ENCODE peak calls at places on chromosomes 12 and 14, in eight cellular contexts. G is ovary, T is GM13977, C is GM20000, Y is progenitor cell of endocrine pancreas, R is WERI-Rb-1, H is breast epithelium, Z is psoas muscle. E is an unnamed sample.

GRCh38 chr14:64293976-64294671 is at the start of gene ESR2:
- DNase-seq in G (peak), T (peak), C (peak), Y (peak), R (peak), H (no peak), Z (no peak), E (peak)

GRCh38 chr12:49671051-49671765 is 36.0 kb downstream of the FMNL3 start:
- DNase-seq in G (no peak), T (no peak), C (no peak), Y (no peak), R (no peak), H (no peak), Z (no peak), E (no peak)

GRCh38 chr12:20489645-20490044 is 121.3 kb downstream of the PDE3A start:
- DNase-seq in G (no peak), T (no peak), C (no peak), Y (no peak), R (no peak), H (no peak), Z (no peak), E (no peak)

GRCh38 chr12:123614531-123614930 is 12.6 kb downstream of the DDX55 start:
- DNase-seq in G (no peak), T (no peak), C (no peak), Y (no peak), R (no peak), H (no peak), Z (no peak), E (no peak)

GRCh38 chr12:55915481-55915856 is 12.2 kb downstream of the PYM1 start:
- DNase-seq in G (no peak), T (no peak), C (no peak), Y (no peak), R (no peak), H (no peak), Z (no peak), E (no peak)

GRCh38 chr12:104790296-104791125 is 167.6 kb downstream of the SLC41A2 start:
- DNase-seq in G (peak), T (peak), C (peak), Y (peak), R (peak), H (no peak), Z (peak), E (no peak)

GRCh38 chr12:130716918-130717306 is 813 bp upstream of the RIMBP2 start:
- DNase-seq in G (no peak), T (no peak), C (no peak), Y (no peak), R (no peak), H (no peak), Z (no peak), E (no peak)

GRCh38 chr12:108729612-108730336 is 1.5 kb downstream of the CORO1C start:
- DNase-seq in G (no peak), T (no peak), C (no peak), Y (no peak), R (no peak), H (no peak), Z (no peak), E (no peak)

GRCh38 chr14:63960926-63961567 is 108.2 kb downstream of the SYNE2 start:
- DNase-seq in G (no peak), T (no peak), C (no peak), Y (no peak), R (no peak), H (no peak), Z (no peak), E (no peak)

GRCh38 chr12:2980630-2981029 is 21.4 kb downstream of the TEAD4 start:
- DNase-seq in G (no peak), T (no peak), C (no peak), Y (no peak), R (no peak), H (no peak), Z (no peak), E (no peak)

GRCh38 chr14:55579724-55580400 is at the start of gene KTN1:
- DNase-seq in G (peak), T (peak), C (peak), Y (peak), R (peak), H (peak), Z (peak), E (no peak)

GRCh38 chr12:100474617-100475016 is 951 bp downstream of the NR1H4 start:
- DNase-seq in G (no peak), T (no peak), C (no peak), Y (no peak), R (no peak), H (no peak), Z (no peak), E (no peak)

GRCh38 chr12:55822228-55822627 is 4.4 kb downstream of the ORMDL2 start:
- DNase-seq in G (no peak), T (no peak), C (no peak), Y (no peak), R (no peak), H (no peak), Z (no peak), E (no peak)

GRCh38 chr12:4824415-4824814 is 85.3 kb upstream of the KCNA1 start:
- DNase-seq in G (no peak), T (no peak), C (no peak), Y (no peak), R (no peak), H (no peak), Z (no peak), E (no peak)

GRCh38 chr14:100780646-100781355 is 45.1 kb upstream of the MEG3 start:
- DNase-seq in G (no peak), T (no peak), C (no peak), Y (no peak), R (no peak), H (no peak), Z (no peak), E (no peak)

GRCh38 chr12:24739094-24739779 is 209.7 kb downstream of the BCAT1 start:
- DNase-seq in G (no peak), T (no peak), C (no peak), Y (no peak), R (no peak), H (no peak), Z (no peak), E (no peak)

GRCh38 chr12:45336331-45336730 is 120.4 kb downstream of the ANO6 start:
- DNase-seq in G (no peak), T (no peak), C (no peak), Y (no peak), R (no peak), H (no peak), Z (no peak), E (no peak)

GRCh38 chr12:98373019-98373554 is 142.3 kb upstream of the TMPO start:
- DNase-seq in G (no peak), T (peak), C (peak), Y (no peak), R (no peak), H (no peak), Z (no peak), E (no peak)

GRCh38 chr14:20008156-20008555 is 6.2 kb downstream of the OR4Q2 start:
- DNase-seq in G (no peak), T (no peak), C (no peak), Y (no peak), R (no peak), H (no peak), Z (no peak), E (no peak)

GRCh38 chr12:53071591-53072551 is 7.3 kb downstream of the SPRYD3 start:
- DNase-seq in G (peak), T (no peak), C (no peak), Y (no peak), R (peak), H (no peak), Z (peak), E (no peak)

GRCh38 chr14:82067221-82067620 is 533.6 kb upstream of the SEL1L start:
- DNase-seq in G (no peak), T (no peak), C (no peak), Y (no peak), R (no peak), H (no peak), Z (no peak), E (no peak)

GRCh38 chr14:90760591-90761316 is 55.5 kb downstream of the TTC7B start:
- DNase-seq in G (no peak), T (no peak), C (peak), Y (no peak), R (peak), H (no peak), Z (no peak), E (no peak)

GRCh38 chr12:41932470-41932991 is 212.1 kb downstream of the GXYLT1 start:
- DNase-seq in G (peak), T (peak), C (peak), Y (peak), R (no peak), H (peak), Z (peak), E (no peak)

GRCh38 chr14:102407258-102407657 is 44.5 kb downstream of the TECPR2 start:
- DNase-seq in G (no peak), T (no peak), C (no peak), Y (no peak), R (no peak), H (peak), Z (no peak), E (no peak)

GRCh38 chr12:8832500-8832899 is 10.1 kb downstream of the A2ML1 start:
- DNase-seq in G (no peak), T (no peak), C (no peak), Y (no peak), R (no peak), H (no peak), Z (no peak), E (no peak)

GRCh38 chr14:91911474-91912032 is 35.9 kb downstream of the FBLN5 start:
- DNase-seq in G (no peak), T (peak), C (peak), Y (no peak), R (peak), H (no peak), Z (no peak), E (peak)

GRCh38 chr14:104741803-104742251 is 11.1 kb upstream of the SIVA1 start:
- DNase-seq in G (no peak), T (no peak), C (no peak), Y (no peak), R (no peak), H (no peak), Z (peak), E (no peak)

GRCh38 chr14:60705100-60705499 is 19.1 kb downstream of the SIX4 start:
- DNase-seq in G (no peak), T (no peak), C (no peak), Y (no peak), R (no peak), H (no peak), Z (no peak), E (no peak)

GRCh38 chr12:119423285-119423684 is 88.8 kb downstream of the CCDC60 start:
- DNase-seq in G (no peak), T (no peak), C (no peak), Y (no peak), R (peak), H (no peak), Z (no peak), E (no peak)

GRCh38 chr14:38931969-38932652 is 170.9 kb downstream of the SEC23A start:
- DNase-seq in G (no peak), T (no peak), C (no peak), Y (no peak), R (no peak), H (no peak), Z (no peak), E (no peak)

GRCh38 chr14:31926123-31926522 is 151.0 kb upstream of the ARHGAP5 start:
- DNase-seq in G (no peak), T (peak), C (peak), Y (no peak), R (no peak), H (no peak), Z (no peak), E (no peak)

GRCh38 chr12:28974166-28974565 is 174.9 kb upstream of the FAR2 start:
- DNase-seq in G (no peak), T (no peak), C (no peak), Y (no peak), R (no peak), H (no peak), Z (no peak), E (no peak)

DNA sequence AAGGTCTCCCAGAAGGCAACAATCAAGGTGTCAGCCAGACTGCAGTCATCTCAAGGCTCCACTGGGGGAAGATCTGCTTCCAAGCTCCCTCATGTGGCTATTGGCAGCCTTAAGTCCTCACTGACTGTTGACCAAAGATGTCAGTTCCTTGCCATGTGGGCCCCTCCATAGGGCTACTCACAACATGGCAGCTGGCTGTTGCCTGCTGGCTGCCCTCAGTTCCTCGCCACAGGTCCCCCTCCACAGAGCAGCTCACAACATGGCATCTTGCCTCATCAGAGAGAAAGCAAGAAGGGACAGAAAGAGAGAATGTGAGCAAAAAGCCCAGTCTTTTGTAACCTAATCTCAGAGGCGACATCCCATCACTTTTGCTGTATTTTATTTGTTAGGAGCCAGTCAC is 34.4 kb upstream of the EGLN3 start:
- DNase-seq in G (no peak), T (no peak), C (no peak), Y (no peak), R (no peak), H (no peak), Z (no peak), E (no peak)
- TF ChIP-seq CTCF in G (no peak), T (no peak), C (no peak), Y (no peak), R (no peak), H (no peak), Z (no peak), E (no peak)

GRCh38 chr14:35949933-35950332 is 123.8 kb downstream of the BRMS1L start:
- DNase-seq in G (no peak), T (no peak), C (no peak), Y (no peak), R (no peak), H (no peak), Z (no peak), E (no peak)

GRCh38 chr14:35940291-35940690 is 114.2 kb downstream of the BRMS1L start:
- DNase-seq in G (no peak), T (no peak), C (peak), Y (no peak), R (no peak), H (no peak), Z (no peak), E (no peak)

DNA sequence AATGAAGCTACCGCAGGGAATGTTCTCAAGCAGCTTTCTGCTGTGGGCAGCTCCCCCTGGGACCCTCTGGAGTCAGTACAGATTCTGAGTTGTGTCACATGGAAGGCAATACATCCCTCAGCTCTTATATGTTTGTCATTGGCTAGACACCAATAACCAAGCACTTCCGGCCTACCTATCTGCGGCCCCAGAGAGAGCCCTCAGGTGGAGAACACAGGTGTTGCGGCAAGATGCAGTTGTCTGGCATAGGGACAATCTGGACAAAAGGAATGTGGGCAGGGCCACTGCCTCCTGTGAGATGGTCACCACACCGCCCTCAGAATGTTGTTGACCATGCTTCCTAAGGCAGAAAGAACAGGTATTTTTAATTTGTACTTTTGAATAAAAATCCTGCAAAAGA is 118.7 kb downstream of the BRMS1L start:
- DNase-seq in G (no peak), T (peak), C (peak), Y (no peak), R (peak), H (no peak), Z (no peak), E (no peak)
- TF ChIP-seq CTCF in G (no peak), T (peak), C (peak), Y (peak), R (peak), H (no peak), Z (no peak), E (peak)

GRCh38 chr12:27015730-27016076 is 1.5 kb upstream of the TM7SF3 start:
- DNase-seq in G (no peak), T (peak), C (peak), Y (no peak), R (no peak), H (no peak), Z (no peak), E (no peak)
- TF ChIP-seq CTCF in G (no peak), T (peak), C (peak), Y (peak), R (no peak), H (peak), Z (peak), E (peak)

GRCh38 chr12:51913071-51914033 is 6.0 kb downstream of the ACVRL1 start:
- DNase-seq in G (no peak), T (no peak), C (no peak), Y (no peak), R (peak), H (no peak), Z (no peak), E (no peak)
- TF ChIP-seq CTCF in G (no peak), T (peak), C (no peak), Y (peak), R (peak), H (no peak), Z (no peak), E (peak)

GRCh38 chr12:48442191-48442828 is 30.0 kb upstream of the ANP32D start:
- DNase-seq in G (no peak), T (no peak), C (no peak), Y (no peak), R (peak), H (no peak), Z (no peak), E (no peak)
- TF ChIP-seq CTCF in G (no peak), T (no peak), C (no peak), Y (peak), R (peak), H (no peak), Z (no peak), E (no peak)

DNA sequence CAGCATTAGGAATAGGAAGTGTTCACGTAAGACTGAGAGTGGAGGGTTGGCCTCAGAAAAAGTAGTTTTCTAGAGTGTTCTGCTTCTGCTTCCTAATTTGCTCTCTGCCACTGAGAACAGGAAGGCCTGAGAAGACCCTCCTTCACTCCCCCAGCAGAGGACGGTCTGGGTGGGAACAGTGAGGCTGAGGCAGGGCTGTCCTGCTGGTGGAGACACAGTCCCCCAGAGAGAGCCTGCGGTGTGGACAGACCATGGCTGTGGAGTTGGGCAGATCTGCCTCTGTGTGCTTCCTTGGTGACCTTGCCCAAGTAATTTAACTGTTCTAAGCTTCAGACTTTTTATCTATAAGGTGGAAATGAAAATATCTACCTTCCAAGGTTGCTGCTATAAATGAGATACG is 182.3 kb downstream of the DACT1 start:
- DNase-seq in G (no peak), T (no peak), C (no peak), Y (no peak), R (no peak), H (no peak), Z (no peak), E (no peak)
- TF ChIP-seq CTCF in G (no peak), T (no peak), C (no peak), Y (no peak), R (no peak), H (no peak), Z (no peak), E (no peak)

GRCh38 chr12:124938606-124939427 is 24.4 kb upstream of the UBC start:
- DNase-seq in G (peak), T (no peak), C (peak), Y (no peak), R (peak), H (peak), Z (peak), E (no peak)
- TF ChIP-seq CTCF in G (peak), T (peak), C (peak), Y (peak), R (peak), H (peak), Z (peak), E (peak)

GRCh38 chr14:51398898-51399297 is 158.9 kb downstream of the TMX1 start:
- DNase-seq in G (no peak), T (no peak), C (no peak), Y (no peak), R (no peak), H (no peak), Z (peak), E (no peak)
- TF ChIP-seq CTCF in G (no peak), T (no peak), C (no peak), Y (no peak), R (no peak), H (no peak), Z (no peak), E (no peak)

GRCh38 chr12:22042981-22043669 is 2.9 kb upstream of the CMAS start:
- DNase-seq in G (no peak), T (no peak), C (no peak), Y (no peak), R (no peak), H (no peak), Z (no peak), E (no peak)
- TF ChIP-seq CTCF in G (no peak), T (no peak), C (no peak), Y (no peak), R (no peak), H (no peak), Z (no peak), E (no peak)

GRCh38 chr12:121095544-121096198 is 37.0 kb upstream of the P2RX7 start:
- DNase-seq in G (peak), T (peak), C (peak), Y (peak), R (peak), H (peak), Z (peak), E (peak)
- TF ChIP-seq CTCF in G (peak), T (peak), C (peak), Y (peak), R (peak), H (peak), Z (peak), E (peak)